ENCODE peak calls at places on chromosome 19, in six cellular contexts. B is GM23248, J is MM.1S, O is neural progenitor cell, V is GM23338, N is SK-N-SH. T is an unnamed sample. For H3K4me1, the result is how much of the 10 kb centered on the place peaks cover.

GRCh38 chr19:56595548-56595899 is 422 bp downstream of the ZNF71 start:
- DNase-seq in B (no peak), J (no peak), O (no peak), V (no peak), N (no peak), T (no peak)

GRCh38 chr19:21210037-21210621 is 68.3 kb downstream of the ZNF431 start:
- DNase-seq in B (no peak), J (no peak), O (no peak), V (peak), N (no peak), T (no peak)

GRCh38 chr19:40411958-40412499 is 1.1 kb downstream of the PRX start:
- DNase-seq in B (no peak), J (no peak), O (no peak), V (no peak), N (peak), T (no peak)

GRCh38 chr19:6073858-6074708 is 36.2 kb downstream of the RFX2 start:
- DNase-seq in B (no peak), J (no peak), O (no peak), V (no peak), N (no peak), T (no peak)

GRCh38 chr19:43570174-43570791 is 5.0 kb downstream of the XRCC1 start:
- DNase-seq in B (peak), J (no peak), O (no peak), V (peak), N (no peak), T (peak)

GRCh38 chr19:45492627-45493470 is 4.0 kb downstream of the RTN2 start:
- DNase-seq in B (peak), J (no peak), O (peak), V (peak), N (peak), T (peak)

GRCh38 chr19:2812414-2813234 is 7.0 kb upstream of the ZNF554 start:
- DNase-seq in B (no peak), J (no peak), O (no peak), V (no peak), N (peak), T (no peak)

GRCh38 chr19:10043286-10043927 is 30.1 kb downstream of the RDH8 start:
- DNase-seq in B (peak), J (no peak), O (peak), V (peak), N (no peak), T (no peak)

GRCh38 chr19:50797429-50798115 is 7.4 kb downstream of the ACP4 start:
- DNase-seq in B (no peak), J (no peak), O (no peak), V (no peak), N (peak), T (no peak)

GRCh38 chr19:47093841-47094240 is 19.7 kb downstream of the ZC3H4 start:
- DNase-seq in B (peak), J (no peak), O (no peak), V (no peak), N (no peak), T (no peak)

GRCh38 chr19:48501961-48502719 is 9.5 kb downstream of the LMTK3 start:
- DNase-seq in B (peak), J (peak), O (peak), V (peak), N (peak), T (peak)

GRCh38 chr19:18204394-18205179 is 745 bp upstream of the RAB3A start:
- DNase-seq in B (peak), J (no peak), O (peak), V (peak), N (peak), T (no peak)

GRCh38 chr19:6412111-6412999 is 12.3 kb downstream of the KHSRP start:
- DNase-seq in B (peak), J (peak), O (peak), V (peak), N (peak), T (peak)

GRCh38 chr19:18322318-18322758 is 538 bp downstream of the LSM4 start:
- DNase-seq in B (peak), J (peak), O (peak), V (peak), N (peak), T (peak)

GRCh38 chr19:41218615-41219507 is at the start of gene AXL:
- DNase-seq in B (peak), J (no peak), O (peak), V (peak), N (peak), T (no peak)

GRCh38 chr19:2527171-2527570 is 51.2 kb downstream of the GADD45B start:
- DNase-seq in B (no peak), J (no peak), O (no peak), V (no peak), N (no peak), T (no peak)

GRCh38 chr19:47190167-47190727 is 40.8 kb downstream of the BBC3 start:
- DNase-seq in B (peak), J (no peak), O (no peak), V (no peak), N (peak), T (no peak)

GRCh38 chr19:10431943-10432735 is 11.8 kb downstream of the PDE4A start:
- DNase-seq in B (peak), J (no peak), O (peak), V (peak), N (peak), T (no peak)

GRCh38 chr19:33595783-33596182 is 26.0 kb upstream of the CHST8 start:
- DNase-seq in B (no peak), J (no peak), O (no peak), V (no peak), N (no peak), T (no peak)

GRCh38 chr19:18475004-18475453 is 37.1 kb upstream of the ISYNA1 start:
- DNase-seq in B (no peak), J (no peak), O (no peak), V (no peak), N (no peak), T (no peak)

GRCh38 chr19:14580623-14581237 is 2.2 kb upstream of the CLEC17A start:
- DNase-seq in B (no peak), J (no peak), O (no peak), V (no peak), N (no peak), T (peak)

GRCh38 chr19:42250249-42250665 is 4.7 kb downstream of the ERF start:
- DNase-seq in B (peak), J (no peak), O (no peak), V (no peak), N (no peak), T (no peak)

GRCh38 chr19:33242129-33242528 is 16.5 kb upstream of the SLC7A10 start:
- DNase-seq in B (no peak), J (no peak), O (no peak), V (no peak), N (no peak), T (no peak)

GRCh38 chr19:44476559-44477408 is 23.5 kb downstream of the ZNF180 start:
- DNase-seq in B (peak), J (no peak), O (peak), V (peak), N (no peak), T (peak)

GRCh38 chr19:33859016-33859415 is 62.3 kb downstream of the KCTD15 start:
- DNase-seq in B (no peak), J (no peak), O (no peak), V (no peak), N (no peak), T (no peak)

GRCh38 chr19:51246153-51246552 is 4.7 kb upstream of the SIGLECL1 start:
- DNase-seq in B (no peak), J (no peak), O (no peak), V (peak), N (no peak), T (no peak)

GRCh38 chr19:40650749-40651305 is 39.6 kb downstream of the NUMBL start:
- DNase-seq in B (peak), J (no peak), O (no peak), V (no peak), N (no peak), T (no peak)

GRCh38 chr19:52694921-52695320 is 39.9 kb downstream of the ZNF611 start:
- DNase-seq in B (no peak), J (no peak), O (no peak), V (no peak), N (no peak), T (no peak)

GRCh38 chr19:8192227-8192820 is 16.8 kb upstream of the CERS4 start:
- DNase-seq in B (no peak), J (no peak), O (peak), V (peak), N (no peak), T (peak)

GRCh38 chr19:48910803-48911202 is 10.7 kb downstream of the NUCB1 start:
- DNase-seq in B (no peak), J (no peak), O (no peak), V (no peak), N (no peak), T (no peak)

GRCh38 chr19:23515551-23515950 is 120.3 kb upstream of the ZNF91 start:
- DNase-seq in B (no peak), J (no peak), O (no peak), V (no peak), N (no peak), T (no peak)

GRCh38 chr19:19134687-19135158 is 3.6 kb downstream of the TMEM161A start:
- DNase-seq in B (no peak), J (peak), O (peak), V (peak), N (peak), T (peak)

GRCh38 chr19:33214621-33215020 is 11.0 kb downstream of the SLC7A10 start:
- DNase-seq in B (peak), J (no peak), O (peak), V (peak), N (peak), T (no peak)

GRCh38 chr19:38204096-38204495 is 19.9 kb downstream of the DPF1 start:
- DNase-seq in B (no peak), J (no peak), O (no peak), V (no peak), N (no peak), T (no peak)

GRCh38 chr19:2479556-2480194 is 3.7 kb downstream of the GADD45B start:
- DNase-seq in B (peak), J (peak), O (no peak), V (no peak), N (no peak), T (peak)

GRCh38 chr19:54390942-54391577 is 24.2 kb upstream of the TTYH1 start:
- DNase-seq in B (peak), J (peak), O (peak), V (peak), N (peak), T (peak)
- TF ChIP-seq EZH2phosphoT487 in B (no peak), J (no peak), O (no peak), V (no peak), N (no peak), T (no peak)

GRCh38 chr19:12864143-12864542 is 17.1 kb downstream of the DNASE2 start:
- DNase-seq in B (no peak), J (no peak), O (no peak), V (no peak), N (no peak), T (no peak)

GRCh38 chr19:12865746-12866415 is 15.4 kb downstream of the DNASE2 start:
- DNase-seq in B (no peak), J (no peak), O (peak), V (peak), N (no peak), T (no peak)

GRCh38 chr19:12867120-12868099 is 13.8 kb downstream of the DNASE2 start:
- DNase-seq in B (peak), J (no peak), O (peak), V (peak), N (peak), T (peak)

GRCh38 chr19:12866416-12867119 is 14.7 kb downstream of the DNASE2 start:
- DNase-seq in B (no peak), J (no peak), O (peak), V (peak), N (no peak), T (no peak)

DNA sequence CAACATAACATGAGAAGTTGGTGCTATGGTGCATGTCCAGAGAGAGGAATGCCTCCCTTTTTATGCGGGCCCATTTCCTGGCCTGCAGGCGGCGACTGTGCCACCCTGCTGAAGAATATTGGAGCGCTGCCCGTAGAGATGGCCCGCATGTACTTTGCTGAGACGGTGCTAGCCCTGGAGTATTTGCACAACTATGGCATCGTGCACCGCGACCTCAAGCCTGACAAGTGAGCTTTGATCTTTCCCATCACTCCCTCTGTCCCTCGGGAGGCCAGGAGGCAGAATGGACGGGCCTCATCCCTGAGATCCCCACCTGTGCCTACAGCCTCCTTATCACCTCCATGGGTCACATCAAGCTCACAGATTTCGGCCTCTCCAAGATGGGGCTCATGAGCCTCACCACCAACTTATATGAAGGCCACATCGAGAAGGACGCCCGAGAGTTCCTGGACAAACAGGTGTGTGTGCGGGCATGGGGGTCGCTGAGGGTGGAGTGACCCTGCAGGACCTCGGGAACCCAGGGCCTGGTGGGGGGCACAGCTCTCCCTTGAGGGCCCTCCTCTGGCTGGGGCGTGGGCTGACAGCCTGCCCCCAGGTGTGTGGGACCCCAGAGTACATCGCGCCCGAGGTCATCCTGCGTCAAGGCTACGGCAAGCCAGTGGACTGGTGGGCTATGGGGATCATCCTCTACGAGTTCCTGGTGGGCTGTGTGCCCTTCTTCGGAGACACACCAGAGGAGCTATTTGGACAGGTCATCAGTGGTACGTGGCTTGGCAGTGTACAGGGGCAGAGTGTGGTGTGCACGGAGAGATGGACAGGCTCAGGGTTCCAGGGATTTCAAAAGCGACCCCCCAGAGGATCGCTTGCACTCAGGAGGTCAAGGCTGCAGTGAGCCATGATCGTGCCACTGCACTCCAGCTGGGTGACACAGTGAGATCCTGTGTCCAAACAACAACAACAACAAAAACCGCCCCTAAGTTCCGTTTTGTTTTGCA is 16.2 kb downstream of the DNASE2 start:
- DNase-seq in B (no peak), J (no peak), O (no peak), V (no peak), N (no peak), T (no peak)
- H3K27ac ChIP-seq in B (no peak), J (no peak), O (no peak), V (peak), N (no peak), T (no peak)

DNA sequence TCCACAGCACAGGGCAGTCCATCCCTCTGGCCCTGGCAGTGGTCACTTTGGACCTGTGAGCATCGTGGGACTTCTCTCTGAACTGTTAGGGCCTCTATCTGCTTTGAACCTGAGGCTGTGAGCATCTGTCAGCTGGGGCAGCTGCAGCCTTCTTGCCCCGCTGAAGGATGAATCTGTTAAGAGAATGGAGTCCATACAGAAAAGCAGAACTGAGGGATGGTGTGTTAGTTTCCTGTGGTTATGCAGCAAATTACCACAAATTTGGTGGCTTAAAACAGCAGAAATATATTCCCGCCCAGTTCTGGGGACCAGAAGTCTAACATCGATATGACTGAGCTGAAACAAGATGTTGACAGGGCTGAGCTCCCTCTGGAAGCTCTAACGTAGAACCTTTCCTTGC is 1.6 kb upstream of the ZNF497 start:
- DNase-seq in B (no peak), J (no peak), O (no peak), V (no peak), N (no peak), T (peak)
- H3K4me1 ChIP-seq in B (under half), J (under half), O (under half), V (under half), N (under half), T (under half)

DNA sequence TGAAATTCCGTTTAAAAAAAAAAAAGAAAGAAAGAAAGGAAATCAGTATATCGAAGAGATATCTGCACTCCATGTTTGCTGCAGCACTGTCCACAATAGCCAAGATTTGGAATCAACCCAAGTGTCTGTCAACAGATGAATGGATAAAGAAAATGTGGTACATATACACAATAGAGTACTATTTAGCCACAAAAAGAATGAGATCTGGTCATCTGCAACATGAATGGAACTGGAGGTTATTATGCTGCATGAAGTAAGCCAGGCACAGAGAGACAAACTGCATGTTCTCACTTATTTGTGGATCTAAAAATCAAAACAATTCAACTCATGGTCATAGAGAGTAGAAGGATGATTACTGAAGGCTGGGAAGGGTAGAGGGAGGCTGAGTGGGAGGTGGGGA is 16.3 kb downstream of the ZNF565 start:
- DNase-seq in B (no peak), J (no peak), O (no peak), V (no peak), N (no peak), T (no peak)
- TF ChIP-seq EZH2phosphoT487 in B (no peak), J (no peak), O (no peak), V (no peak), N (no peak), T (no peak)

DNA sequence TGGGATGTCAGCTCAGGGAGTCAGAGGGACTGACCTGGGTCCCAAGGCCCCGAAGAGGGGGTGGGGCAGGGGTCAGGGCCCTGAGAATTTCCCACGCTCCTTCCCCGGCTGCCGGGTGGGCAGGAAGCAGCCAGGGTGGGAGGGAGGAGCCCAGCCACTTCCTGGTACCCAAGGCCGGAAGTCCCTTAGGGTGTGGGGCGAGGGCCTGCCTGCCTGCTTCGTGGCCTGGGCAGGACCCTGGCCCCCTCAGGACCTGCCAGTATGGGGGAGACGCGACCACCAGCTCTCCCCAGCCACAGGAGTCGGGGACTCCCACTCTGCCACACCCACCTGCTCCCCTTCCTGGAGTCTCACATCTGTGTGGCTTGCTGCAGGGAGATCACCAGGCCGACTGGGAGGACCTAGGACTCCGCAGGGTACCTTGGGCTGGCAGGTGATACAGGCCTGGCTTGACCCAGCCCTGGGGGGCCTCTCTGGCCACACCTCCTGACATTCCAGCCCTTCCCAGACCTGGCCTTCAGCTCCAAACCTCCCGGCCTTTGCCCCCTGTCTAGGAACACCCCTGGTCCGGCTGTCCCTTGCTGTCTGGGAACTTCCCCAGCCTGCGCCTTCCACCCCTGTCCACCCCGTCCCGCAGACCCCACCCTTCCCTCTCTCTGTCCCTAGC is 9.8 kb upstream of the CIRBP start:
- DNase-seq in B (peak), J (peak), O (peak), V (peak), N (peak), T (peak)
- H3K27ac ChIP-seq in B (peak), J (peak), O (peak), V (peak), N (peak), T (peak)

DNA sequence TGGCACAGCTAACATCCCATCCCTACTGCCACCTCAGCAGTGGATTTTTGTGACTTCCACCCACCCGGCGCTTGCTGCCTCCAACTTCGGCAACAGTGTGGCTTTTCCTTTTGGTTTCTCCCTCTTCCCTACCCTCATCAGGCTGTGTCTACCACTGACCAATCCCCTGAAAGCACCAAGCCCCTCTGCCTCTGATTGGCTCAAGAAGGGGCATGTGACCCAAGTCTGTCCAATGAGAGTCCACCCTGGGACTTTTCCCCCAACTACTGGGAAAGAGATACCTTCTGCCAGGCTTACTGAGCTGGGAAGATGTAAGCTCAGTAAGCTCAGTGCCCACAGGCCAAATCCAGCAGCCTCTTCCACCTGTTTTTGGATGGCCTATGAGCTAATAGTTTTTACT is 5.8 kb downstream of the SMIM7 start:
- DNase-seq in B (no peak), J (no peak), O (no peak), V (peak), N (peak), T (no peak)
- H3K4me1 ChIP-seq in B (under half), J (under half), O (under half), V (under half), N (under half), T (under half)

T was measured in OCI-LY7.